ENCODE peak calls at places on chromosome X, in eight cellular contexts. T is RWPE1, U is A673, Y is cardiac muscle cell, N is fibroblast of mammary gland, Z is HFF-Myc, B is upper lobe of right lung, I is heart left ventricle. V is an unnamed sample.

GRCh38 chrX:139121616-139122286 is 408.8 kb upstream of the F9 start:
- DNase-seq in N (no peak), I (no peak), Y (no peak), T (no peak), B (no peak), U (no peak), Z (no peak), V (no peak)

GRCh38 chrX:74133156-74133796 is 170.7 kb upstream of the ZCCHC13 start:
- DNase-seq in B (no peak), Z (peak), I (no peak), U (peak), N (peak), T (peak), Y (peak), V (peak)

GRCh38 chrX:49242545-49243066 is 7.3 kb downstream of the CCDC22 start:
- DNase-seq in T (peak), B (no peak), U (no peak), N (peak), I (no peak), Z (no peak), Y (no peak), V (no peak)

GRCh38 chrX:20267924-20268701 is 1.4 kb upstream of the RPS6KA3 start:
- DNase-seq in Z (no peak), N (no peak), Y (peak), B (peak), I (peak), U (peak), T (no peak), V (no peak)

GRCh38 chrX:130801901-130802300 is 101.1 kb downstream of the ENOX2 start:
- DNase-seq in T (no peak), I (no peak), Z (no peak), B (no peak), N (peak), U (no peak), Y (peak), V (no peak)

GRCh38 chrX:132063862-132064261 is 40.8 kb downstream of the STK26 start:
- DNase-seq in Z (no peak), B (no peak), T (no peak), I (no peak), Y (no peak), U (no peak), N (no peak), V (no peak)

GRCh38 chrX:151975228-151975593 is 735 bp upstream of the GABRE start:
- DNase-seq in Y (no peak), U (no peak), T (no peak), B (no peak), I (no peak), Z (no peak), N (no peak), V (no peak)

GRCh38 chrX:373641-374471 is 12.9 kb downstream of the PPP2R3B start:
- DNase-seq in I (no peak), U (peak), Z (no peak), T (peak), B (no peak), Y (peak), N (no peak), V (no peak)

GRCh38 chrX:16970977-16971376 is 24.5 kb downstream of the REPS2 start:
- DNase-seq in I (no peak), B (no peak), N (peak), T (no peak), Z (no peak), Y (peak), U (no peak), V (no peak)

GRCh38 chrX:11257290-11257689 is 35.9 kb upstream of the AMELX start:
- DNase-seq in B (no peak), Z (no peak), U (no peak), T (no peak), Y (no peak), N (no peak), I (no peak), V (no peak)

GRCh38 chrX:131402124-131402811 is 113.2 kb upstream of the IGSF1 start:
- DNase-seq in N (no peak), U (no peak), I (no peak), Z (no peak), B (no peak), Y (no peak), T (no peak), V (no peak)

GRCh38 chrX:9595131-9595530 is 130.3 kb downstream of the TBL1X start:
- DNase-seq in U (no peak), Y (peak), N (peak), B (no peak), T (no peak), Z (no peak), I (no peak), V (no peak)

GRCh38 chrX:153924149-153924861 is 1.8 kb downstream of the ARHGAP4 start:
- DNase-seq in Z (no peak), B (no peak), T (no peak), N (peak), Y (peak), I (no peak), U (peak), V (peak)

GRCh38 chrX:123779908-123780396 is 47.1 kb upstream of the THOC2 start:
- DNase-seq in U (no peak), B (no peak), T (no peak), N (no peak), Y (no peak), Z (no peak), I (no peak), V (no peak)

GRCh38 chrX:41022579-41022978 is 62.7 kb upstream of the USP9X start:
- DNase-seq in Y (peak), N (peak), Z (no peak), B (no peak), U (no peak), T (peak), I (no peak), V (no peak)

GRCh38 chrX:46381630-46382029 is 163.6 kb downstream of the ZNF674 start:
- DNase-seq in Z (no peak), B (no peak), Y (peak), I (no peak), N (peak), T (no peak), U (peak), V (no peak)

GRCh38 chrX:109484886-109485285 is 3.0 kb upstream of the GUCY2F start:
- DNase-seq in Z (no peak), B (no peak), T (no peak), I (no peak), Y (no peak), N (no peak), U (no peak), V (no peak)

GRCh38 chrX:78747471-78747870 is at the start of gene LPAR4:
- DNase-seq in U (peak), N (peak), Z (no peak), T (no peak), I (no peak), Y (peak), B (no peak), V (no peak)

GRCh38 chrX:12701625-12702024 is 89.6 kb upstream of the PRPS2 start:
- DNase-seq in Y (peak), U (peak), T (peak), I (no peak), N (peak), B (peak), Z (peak), V (no peak)

GRCh38 chrX:153727108-153727931 is 2.7 kb downstream of the ABCD1 start:
- DNase-seq in I (peak), T (peak), Y (peak), U (no peak), B (peak), N (no peak), Z (no peak), V (no peak)

GRCh38 chrX:73850124-73851013 is 287.4 kb downstream of the CHIC1 start:
- DNase-seq in U (peak), N (peak), T (peak), I (no peak), B (no peak), Y (peak), Z (no peak), V (no peak)

GRCh38 chrX:119236599-119237525 is 777 bp downstream of the PGRMC1 start:
- DNase-seq in Y (peak), I (peak), U (no peak), B (peak), Z (no peak), N (peak), T (peak), V (no peak)

GRCh38 chrX:116436358-116436816 is at the start of gene SLC6A14:
- DNase-seq in N (no peak), U (no peak), B (peak), T (no peak), Y (no peak), Z (no peak), I (no peak), V (no peak)

GRCh38 chrX:16002185-16002584 is 121.2 kb upstream of the GRPR start:
- DNase-seq in U (peak), T (no peak), Z (no peak), B (no peak), I (no peak), N (no peak), Y (peak), V (no peak)

GRCh38 chrX:42119076-42119475 is 195.7 kb upstream of the CASK start:
- DNase-seq in T (peak), I (no peak), N (peak), Z (no peak), B (no peak), Y (peak), U (peak), V (no peak)

GRCh38 chrX:18855919-18856644 is 127.8 kb downstream of the PHKA2 start:
- DNase-seq in N (peak), T (no peak), B (no peak), Z (no peak), Y (peak), U (no peak), I (no peak), V (no peak)

GRCh38 chrX:147953976-147954375 is 27.2 kb upstream of the FMR1NB start:
- DNase-seq in B (no peak), Y (no peak), T (no peak), U (no peak), I (no peak), Z (no peak), N (peak), V (no peak)

GRCh38 chrX:10240918-10241317 is 84.1 kb downstream of the CLCN4 start:
- DNase-seq in U (no peak), Y (peak), T (no peak), N (peak), I (no peak), Z (peak), B (no peak), V (no peak)

GRCh38 chrX:97482901-97483300 is 599.2 kb downstream of the RPA4 start:
- DNase-seq in I (no peak), Y (no peak), T (no peak), B (no peak), U (no peak), N (no peak), Z (no peak), V (no peak)

GRCh38 chrX:153370293-153371055 is 30.7 kb downstream of the PNMA6E start:
- DNase-seq in Z (no peak), T (no peak), I (no peak), Y (no peak), U (no peak), N (peak), B (no peak), V (no peak)

GRCh38 chrX:140525448-140525847 is 20.6 kb upstream of the SOX3 start:
- DNase-seq in I (no peak), Y (peak), B (no peak), U (no peak), Z (no peak), T (no peak), N (peak), V (no peak)

GRCh38 chrX:155966876-155967275 is 30.6 kb upstream of the IL9R start:
- DNase-seq in I (no peak), N (peak), U (peak), T (peak), Z (no peak), Y (no peak), B (no peak), V (peak)

GRCh38 chrX:49278081-49278480 is 8.5 kb downstream of the PPP1R3F start:
- DNase-seq in I (no peak), U (no peak), B (no peak), T (no peak), Z (no peak), N (no peak), Y (no peak), V (no peak)

GRCh38 chrX:105701310-105702052 is 120.9 kb upstream of the NRK start:
- DNase-seq in T (peak), U (no peak), B (no peak), Y (peak), N (peak), I (no peak), Z (no peak), V (no peak)

GRCh38 chrX:115183980-115184379 is 5.2 kb upstream of the RBMXL3 start:
- DNase-seq in U (no peak), Y (no peak), T (no peak), B (no peak), N (peak), Z (no peak), I (no peak), V (no peak)

GRCh38 chrX:100194073-100194775 is 215.8 kb downstream of the PCDH19 start:
- DNase-seq in U (no peak), I (no peak), T (no peak), B (no peak), Z (no peak), N (no peak), Y (no peak), V (no peak)
- TF ChIP-seq CTCF in U (no peak), I (no peak), T (no peak), B (no peak), Z (no peak), N (no peak), Y (no peak), V (no peak)

GRCh38 chrX:1661048-1661921 is 46.4 kb downstream of the ASMT start:
- DNase-seq in Y (no peak), I (peak), Z (no peak), B (peak), U (peak), T (peak), N (no peak), V (no peak)

GRCh38 chrX:1656379-1656778 is 41.5 kb downstream of the ASMT start:
- DNase-seq in Y (no peak), T (no peak), U (no peak), N (no peak), Z (no peak), B (no peak), I (no peak), V (no peak)

GRCh38 chrX:1659664-1660461 is 45.0 kb downstream of the ASMT start:
- DNase-seq in Z (no peak), Y (no peak), U (no peak), I (no peak), T (no peak), N (no peak), B (no peak), V (no peak)

GRCh38 chrX:1658083-1658463 is 43.2 kb downstream of the ASMT start:
- DNase-seq in Z (no peak), U (no peak), I (no peak), B (no peak), N (no peak), Y (no peak), T (no peak), V (no peak)

DNA sequence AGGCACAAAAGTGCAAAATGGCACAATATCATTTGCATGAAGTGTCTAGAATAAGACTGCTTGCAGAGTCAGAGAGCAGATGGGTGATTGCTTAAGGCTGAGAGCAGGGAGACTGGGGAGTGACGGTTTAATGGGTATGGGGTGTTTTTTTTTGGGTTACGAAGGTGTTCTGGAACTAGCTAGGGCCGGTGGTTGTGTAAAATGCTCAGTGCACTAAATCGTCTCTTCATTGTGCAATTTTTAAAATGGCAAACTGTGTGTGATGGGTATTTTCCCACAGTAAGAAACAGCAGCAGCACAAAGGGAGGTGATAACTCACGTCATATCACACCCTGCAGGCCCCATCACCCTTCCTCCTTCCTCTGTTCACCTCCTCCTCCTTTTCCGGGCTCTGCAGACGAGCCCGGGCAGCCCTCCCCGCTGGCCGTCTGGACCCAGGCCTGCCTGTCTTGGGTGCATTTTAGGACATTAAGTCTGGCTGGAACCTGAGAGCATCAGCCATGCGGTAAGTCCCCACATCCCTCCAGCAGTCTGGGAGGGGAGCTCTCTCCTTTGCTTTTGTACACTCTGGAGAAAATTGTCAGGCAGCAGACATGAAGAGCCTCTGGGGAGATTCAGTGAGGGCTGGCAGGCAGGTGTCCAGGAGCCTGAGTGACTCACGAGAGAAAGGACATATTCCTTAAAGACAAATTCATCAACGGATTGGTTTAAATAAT is 42.7 kb downstream of the ASMT start:
- DNase-seq in T (peak), Y (peak), U (peak), Z (no peak), B (no peak), N (peak), I (no peak), V (no peak)
- TF ChIP-seq CTCF in T (no peak), Y (no peak), U (no peak), Z (no peak), B (no peak), N (no peak), I (no peak), V (peak)

GRCh38 chrX:55342533-55343501 is 78.1 kb upstream of the PAGE3 start:
- DNase-seq in U (peak), T (peak), B (no peak), N (peak), Z (no peak), I (no peak), Y (peak), V (no peak)
- TF ChIP-seq CTCF in U (peak), T (peak), B (peak), N (peak), Z (peak), I (peak), Y (peak), V (peak)

GRCh38 chrX:71599965-71600364 is 18.3 kb downstream of the CXCR3 start:
- DNase-seq in U (no peak), Z (no peak), T (no peak), N (peak), I (no peak), B (no peak), Y (no peak), V (no peak)
- TF ChIP-seq CTCF in U (no peak), Z (no peak), T (no peak), N (no peak), I (no peak), B (no peak), Y (no peak), V (no peak)

DNA sequence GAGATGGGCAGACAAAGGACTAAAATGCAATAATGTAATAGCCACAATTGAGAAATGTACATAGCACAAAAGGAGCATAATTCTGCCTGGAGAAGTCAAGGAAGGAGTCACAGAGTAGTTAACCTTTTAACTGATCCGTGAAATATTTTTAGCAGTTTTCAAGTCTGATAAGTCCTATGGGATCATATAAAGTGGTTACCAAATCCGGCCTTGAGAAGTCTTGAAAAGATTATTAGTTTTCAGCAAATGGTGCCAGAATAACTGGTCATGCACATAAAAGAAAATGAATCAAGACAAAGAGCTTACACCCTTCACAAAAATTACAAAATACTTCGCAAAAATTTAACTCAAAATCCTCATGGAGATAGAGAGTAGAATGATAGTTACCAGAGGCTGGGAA is 788.7 kb upstream of the AMOT start:
- DNase-seq in T (no peak), Y (no peak), I (no peak), Z (no peak), N (no peak), B (no peak), U (no peak), V (no peak)
- TF ChIP-seq CTCF in T (no peak), Y (no peak), I (no peak), Z (no peak), N (no peak), B (no peak), U (no peak), V (no peak)

DNA sequence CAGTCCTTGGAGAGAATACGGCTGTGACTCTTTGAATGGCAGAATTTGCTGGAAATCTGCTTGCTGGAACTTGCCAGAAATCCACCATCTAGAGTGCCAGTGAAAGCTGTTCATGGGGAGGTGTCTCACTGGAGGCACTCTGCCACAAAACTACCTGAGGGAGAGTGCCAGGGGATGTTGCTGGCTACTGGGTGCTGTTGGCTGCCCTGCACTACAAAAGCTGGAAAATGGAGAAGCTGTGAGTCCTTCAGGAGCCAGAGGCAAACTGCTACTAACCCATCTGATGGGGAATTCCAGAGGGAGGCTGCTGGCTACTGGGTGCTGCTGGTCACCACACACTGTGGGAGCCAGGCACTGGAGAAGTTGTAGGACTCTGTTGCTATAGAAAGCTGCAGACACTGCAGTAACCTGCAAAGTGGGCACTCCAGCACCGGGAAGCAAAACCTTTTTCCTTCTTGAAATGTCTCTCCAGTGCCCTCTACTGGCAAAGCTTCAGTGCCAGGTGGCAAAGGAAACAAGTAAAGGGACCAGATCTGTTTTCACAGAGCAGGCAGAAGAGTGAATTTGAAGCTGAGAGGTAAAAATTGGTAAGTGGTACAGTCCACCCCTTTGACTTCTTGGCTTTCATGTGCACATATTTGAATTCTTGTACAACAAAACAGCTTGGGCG is 47.8 kb upstream of the HSD17B10 start:
- DNase-seq in U (peak), Z (peak), N (peak), Y (peak), I (no peak), T (no peak), B (peak), V (peak)
- TF ChIP-seq CTCF in U (peak), Z (peak), N (peak), Y (peak), I (peak), T (peak), B (peak), V (peak)

GRCh38 chrX:44784241-44784640 is 59.6 kb upstream of the DUSP21 start:
- DNase-seq in B (no peak), U (peak), Z (no peak), Y (no peak), N (peak), T (no peak), I (no peak), V (no peak)

DNA sequence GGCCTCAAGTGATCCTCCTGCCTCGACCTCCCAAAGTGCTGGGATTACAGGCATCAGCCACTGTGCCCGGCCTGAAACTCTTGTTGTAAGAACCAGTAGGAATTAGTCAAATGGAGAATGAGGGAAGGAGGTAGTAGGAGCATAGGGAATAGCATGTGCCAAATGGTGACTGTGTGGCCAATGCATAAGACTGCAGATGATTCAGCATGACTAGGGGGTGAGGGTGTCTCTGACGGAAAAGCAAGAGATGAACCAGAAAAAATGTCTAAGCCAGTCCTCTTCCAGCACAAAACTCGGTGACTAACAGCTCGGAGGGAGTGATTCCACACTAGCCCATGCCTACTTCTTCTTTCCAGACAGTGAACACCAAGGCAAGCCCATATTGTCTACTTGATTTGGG is 58.2 kb upstream of the DUSP21 start:
- DNase-seq in T (peak), Z (no peak), U (no peak), I (no peak), Y (peak), N (peak), B (no peak), V (no peak)
- TF ChIP-seq CTCF in T (no peak), Z (no peak), U (no peak), I (no peak), Y (no peak), N (no peak), B (no peak), V (no peak)

GRCh38 chrX:149825424-149825823 is 43.7 kb downstream of the MAGEA9 start:
- DNase-seq in N (peak), U (peak), B (no peak), I (no peak), Y (peak), T (no peak), Z (no peak), V (no peak)
- TF ChIP-seq CTCF in N (peak), U (peak), B (peak), I (no peak), Y (peak), T (no peak), Z (peak), V (peak)